ENCODE peak calls at places on chromosomes 2 and 18, in six cellular contexts. E is KBM-7; Q is CD8-positive, alpha-beta memory T cell; Y is AG20443; J is H7; K is transverse colon. X is an unnamed sample.

GRCh38 chr2:117686699-117687098 is 127.8 kb upstream of the DDX18 start:
- DNase-seq in E (no peak), Q (no peak), Y (no peak), J (no peak), K (no peak), X (no peak)

GRCh38 chr2:205593891-205594290 is 88.4 kb upstream of the NRP2 start:
- DNase-seq in E (no peak), Q (no peak), Y (no peak), J (no peak), K (no peak), X (no peak)

GRCh38 chr2:28649481-28650260 is 102.0 kb upstream of the PPP1CB start:
- DNase-seq in E (no peak), Q (no peak), Y (no peak), J (no peak), K (no peak), X (no peak)

GRCh38 chr2:226970362-226970761 is 134.5 kb downstream of the RHBDD1 start:
- DNase-seq in E (no peak), Q (no peak), Y (no peak), J (no peak), K (no peak), X (no peak)

GRCh38 chr2:218662827-218663226 is 3.3 kb downstream of the BCS1L start:
- DNase-seq in E (no peak), Q (no peak), Y (no peak), J (no peak), K (no peak), X (no peak)

GRCh38 chr2:197426723-197427122 is 8.1 kb downstream of the SF3B1 start:
- DNase-seq in E (no peak), Q (no peak), Y (no peak), J (no peak), K (no peak), X (no peak)

GRCh38 chr2:52639692-52640091 is 1127.9 kb upstream of the CHAC2 start:
- DNase-seq in E (no peak), Q (no peak), Y (no peak), J (no peak), K (no peak), X (no peak)

GRCh38 chr18:48621240-48621639 is 82.4 kb downstream of the CTIF start:
- DNase-seq in E (no peak), Q (no peak), Y (peak), J (no peak), K (no peak), X (no peak)

GRCh38 chr18:26568513-26568912 is 20.2 kb upstream of the KCTD1 start:
- DNase-seq in E (no peak), Q (no peak), Y (no peak), J (no peak), K (no peak), X (no peak)

GRCh38 chr2:164784376-164784775 is 57.2 kb downstream of the COBLL1 start:
- DNase-seq in E (no peak), Q (no peak), Y (peak), J (no peak), K (no peak), X (no peak)

GRCh38 chr18:51433296-51433695 is 235.8 kb upstream of the MEX3C start:
- DNase-seq in E (no peak), Q (no peak), Y (no peak), J (no peak), K (no peak), X (no peak)

GRCh38 chr2:240431276-240431662 is 4.2 kb upstream of the GPC1 start:
- DNase-seq in E (no peak), Q (no peak), Y (no peak), J (no peak), K (no peak), X (no peak)

GRCh38 chr2:241049739-241050623 is 51.6 kb downstream of the SNED1 start:
- DNase-seq in E (no peak), Q (no peak), Y (peak), J (peak), K (peak), X (peak)

GRCh38 chr2:237092920-237093781 is 7.5 kb downstream of the COPS8 start:
- DNase-seq in E (no peak), Q (no peak), Y (peak), J (peak), K (no peak), X (peak)

GRCh38 chr2:216820709-216821108 is 39.2 kb downstream of the TNP1 start:
- DNase-seq in E (no peak), Q (no peak), Y (no peak), J (no peak), K (no peak), X (no peak)

GRCh38 chr18:10530852-10531251 is 5.0 kb downstream of the NAPG start:
- DNase-seq in E (no peak), Q (no peak), Y (no peak), J (no peak), K (no peak), X (no peak)

GRCh38 chr2:219713110-219713509 is 85.7 kb downstream of the SLC4A3 start:
- DNase-seq in E (peak), Q (no peak), Y (peak), J (peak), K (no peak), X (no peak)

GRCh38 chr2:151260492-151261239 is 997 bp downstream of the RBM43 start:
- DNase-seq in E (no peak), Q (no peak), Y (peak), J (no peak), K (no peak), X (no peak)

GRCh38 chr18:77108001-77108692 is 24.4 kb downstream of the MBP start:
- DNase-seq in E (peak), Q (no peak), Y (peak), J (no peak), K (peak), X (peak)

GRCh38 chr2:202932425-202933138 is 20.5 kb downstream of the CARF start:
- DNase-seq in E (no peak), Q (no peak), Y (peak), J (no peak), K (no peak), X (no peak)

GRCh38 chr2:100242891-100243670 is 79.2 kb downstream of the LONRF2 start:
- DNase-seq in E (peak), Q (peak), Y (peak), J (peak), K (peak), X (peak)

GRCh38 chr2:137947714-137948336 is 16.4 kb upstream of the HNMT start:
- DNase-seq in E (peak), Q (no peak), Y (peak), J (peak), K (peak), X (peak)

GRCh38 chr2:146579154-146579930 is 1265.5 kb upstream of the ACVR2A start:
- DNase-seq in E (no peak), Q (no peak), Y (peak), J (no peak), K (no peak), X (no peak)

GRCh38 chr2:157283468-157283867 is 26.0 kb downstream of the GALNT5 start:
- DNase-seq in E (no peak), Q (no peak), Y (no peak), J (no peak), K (peak), X (no peak)

GRCh38 chr2:192655916-192656315 is 461.2 kb upstream of the TMEFF2 start:
- DNase-seq in E (no peak), Q (no peak), Y (no peak), J (no peak), K (no peak), X (no peak)